ENCODE peak calls at places on chromosomes 5 and 9, in five cellular contexts. One of them, this sample, is unnamed.

GRCh38 chr5:142866563-142867275 is 96.5 kb downstream of the ARHGAP26 start:
- DNase-seq in gastrocnemius medialis: no peak
- DNase-seq in esophagus squamous epithelium: no peak
- DNase-seq in cardiac muscle cell: peak; percentile 78
- DNase-seq in sigmoid colon: no peak
- DNase-seq in this sample: no peak

GRCh38 chr5:170788626-170789304 is 5.2 kb downstream of the GABRP start:
- DNase-seq in gastrocnemius medialis: no peak
- DNase-seq in esophagus squamous epithelium: no peak
- DNase-seq in cardiac muscle cell: no peak
- DNase-seq in sigmoid colon: no peak
- DNase-seq in this sample: no peak

GRCh38 chr5:120017523-120017922 is 388.2 kb downstream of the FAM170A start:
- DNase-seq in esophagus squamous epithelium: no peak
- DNase-seq in cardiac muscle cell: peak; percentile 10
- DNase-seq in gastrocnemius medialis: no peak
- DNase-seq in sigmoid colon: no peak
- DNase-seq in this sample: no peak

GRCh38 chr9:80928697-80929096 is 760.6 kb downstream of the TLE1 start:
- DNase-seq in cardiac muscle cell: no peak
- DNase-seq in esophagus squamous epithelium: no peak
- DNase-seq in sigmoid colon: no peak
- DNase-seq in gastrocnemius medialis: no peak
- DNase-seq in this sample: no peak

GRCh38 chr5:162474239-162474638 is 406.7 kb downstream of the GABRG2 start:
- DNase-seq in gastrocnemius medialis: no peak
- DNase-seq in esophagus squamous epithelium: no peak
- DNase-seq in cardiac muscle cell: no peak
- DNase-seq in sigmoid colon: no peak
- DNase-seq in this sample: no peak

GRCh38 chr9:98101868-98102273 is 17.2 kb downstream of the TRIM14 start:
- DNase-seq in sigmoid colon: no peak
- DNase-seq in esophagus squamous epithelium: peak; percentile 34
- DNase-seq in cardiac muscle cell: no peak
- DNase-seq in gastrocnemius medialis: no peak
- DNase-seq in this sample: no peak

GRCh38 chr9:2055203-2055658 is 40.1 kb downstream of the SMARCA2 start:
- DNase-seq in sigmoid colon: no peak
- DNase-seq in cardiac muscle cell: peak; percentile 21
- DNase-seq in gastrocnemius medialis: no peak
- DNase-seq in esophagus squamous epithelium: no peak
- DNase-seq in this sample: no peak

GRCh38 chr9:113653746-113654604 is 190.4 kb downstream of the RGS3 start:
- DNase-seq in esophagus squamous epithelium: no peak
- DNase-seq in cardiac muscle cell: no peak
- DNase-seq in gastrocnemius medialis: no peak
- DNase-seq in sigmoid colon: no peak
- DNase-seq in this sample: no peak

GRCh38 chr9:72491242-72491641 is 30.2 kb upstream of the TMC1 start:
- DNase-seq in sigmoid colon: no peak
- DNase-seq in cardiac muscle cell: no peak
- DNase-seq in gastrocnemius medialis: no peak
- DNase-seq in esophagus squamous epithelium: no peak
- DNase-seq in this sample: no peak

GRCh38 chr5:113118765-113119164 is 142.2 kb downstream of the DCP2 start:
- DNase-seq in gastrocnemius medialis: no peak
- DNase-seq in sigmoid colon: no peak
- DNase-seq in cardiac muscle cell: no peak
- DNase-seq in esophagus squamous epithelium: no peak
- DNase-seq in this sample: no peak

GRCh38 chr5:34859253-34859652 is 20.3 kb downstream of the TTC23L start:
- DNase-seq in gastrocnemius medialis: no peak
- DNase-seq in cardiac muscle cell: no peak
- DNase-seq in esophagus squamous epithelium: no peak
- DNase-seq in sigmoid colon: no peak
- DNase-seq in this sample: no peak

GRCh38 chr9:109314011-109314531 is 6.8 kb downstream of the EPB41L4B start:
- DNase-seq in gastrocnemius medialis: no peak
- DNase-seq in sigmoid colon: no peak
- DNase-seq in esophagus squamous epithelium: no peak
- DNase-seq in cardiac muscle cell: no peak
- DNase-seq in this sample: no peak

DNA sequence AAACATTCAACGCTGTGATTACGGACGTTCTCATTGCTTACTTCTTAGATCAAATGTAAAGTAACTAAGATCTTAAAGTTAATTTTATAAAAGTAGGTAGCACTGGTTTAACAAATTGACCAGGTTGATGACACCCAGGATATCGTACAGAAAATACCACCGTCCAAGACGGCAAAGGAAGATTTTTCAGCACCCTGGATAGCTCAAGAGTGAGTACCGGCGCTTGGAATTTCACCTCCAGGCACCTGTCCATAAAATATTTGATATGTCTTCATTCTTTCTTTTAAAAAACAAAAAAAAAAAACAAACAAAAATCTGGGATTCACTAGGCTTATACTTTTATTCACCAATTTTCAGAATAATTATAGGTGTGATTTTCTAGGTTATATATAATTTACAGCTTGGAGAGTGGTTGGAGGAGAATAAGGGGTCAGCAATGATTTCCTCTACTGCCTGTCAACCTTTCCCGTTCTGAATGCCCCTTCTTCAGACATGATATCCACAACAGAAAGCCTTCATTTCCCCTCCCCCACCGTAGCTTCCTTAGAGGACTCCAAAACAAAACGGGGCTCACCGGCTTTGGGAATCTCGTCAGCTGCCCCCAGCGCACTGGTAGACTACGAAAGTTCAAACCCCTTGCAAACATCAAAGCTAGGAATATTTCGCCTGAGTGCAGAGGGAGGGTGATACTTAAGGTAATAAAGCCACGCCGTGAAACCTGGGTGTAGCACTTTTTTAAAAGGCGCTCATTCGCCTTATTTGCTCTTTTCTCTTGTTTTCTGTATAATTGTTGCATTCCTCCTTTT is 2.7 kb downstream of the OTP start:
- DNase-seq in cardiac muscle cell: no peak
- DNase-seq in gastrocnemius medialis: no peak
- DNase-seq in esophagus squamous epithelium: no peak
- DNase-seq in sigmoid colon: no peak
- DNase-seq in this sample: no peak
- H3K9me3 ChIP-seq in cardiac muscle cell: no peaks in the 10 kb centered on the region
- H3K9me3 ChIP-seq in gastrocnemius medialis: no peaks in the 10 kb centered on the region
- H3K9me3 ChIP-seq in esophagus squamous epithelium: no peaks in the 10 kb centered on the region
- H3K9me3 ChIP-seq in sigmoid colon: no peaks in the 10 kb centered on the region
- H3K9me3 ChIP-seq in this sample: no peaks in the 10 kb centered on the region

GRCh38 chr9:35027361-35027760 is 37.8 kb downstream of the DNAJB5 start:
- DNase-seq in gastrocnemius medialis: no peak
- DNase-seq in cardiac muscle cell: no peak
- DNase-seq in sigmoid colon: no peak
- DNase-seq in esophagus squamous epithelium: no peak
- DNase-seq in this sample: no peak

GRCh38 chr9:35028341-35028740 is 38.8 kb downstream of the DNAJB5 start:
- DNase-seq in esophagus squamous epithelium: no peak
- DNase-seq in cardiac muscle cell: no peak
- DNase-seq in gastrocnemius medialis: no peak
- DNase-seq in sigmoid colon: no peak
- DNase-seq in this sample: no peak

GRCh38 chr9:35026671-35027070 is 37.1 kb downstream of the DNAJB5 start:
- DNase-seq in cardiac muscle cell: peak; percentile 33
- DNase-seq in gastrocnemius medialis: no peak
- DNase-seq in esophagus squamous epithelium: no peak
- DNase-seq in sigmoid colon: no peak
- DNase-seq in this sample: no peak

GRCh38 chr9:35029241-35029640 is 39.7 kb downstream of the DNAJB5 start:
- DNase-seq in gastrocnemius medialis: no peak
- DNase-seq in sigmoid colon: no peak
- DNase-seq in cardiac muscle cell: no peak
- DNase-seq in esophagus squamous epithelium: no peak
- DNase-seq in this sample: no peak

DNA sequence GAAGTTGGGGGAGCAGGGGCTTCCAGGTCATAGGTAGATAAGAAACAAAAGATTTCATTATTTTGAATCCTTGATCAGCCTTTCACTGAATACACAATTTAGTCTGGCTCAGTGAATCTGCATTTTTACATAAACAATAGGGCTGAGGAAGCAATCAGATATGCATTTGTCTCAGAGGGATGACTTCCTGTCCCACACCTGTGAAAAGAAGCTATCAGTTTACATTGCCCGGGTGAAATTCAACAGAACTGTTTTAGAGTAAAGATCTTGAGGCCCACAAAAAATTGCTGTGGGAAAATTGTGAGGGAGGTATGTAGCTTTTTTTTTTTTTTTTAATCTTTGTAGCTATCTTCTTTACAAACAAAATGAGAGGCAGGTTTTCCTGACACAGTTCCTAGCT is 38.3 kb downstream of the DNAJB5 start:
- DNase-seq in gastrocnemius medialis: no peak
- DNase-seq in cardiac muscle cell: no peak
- DNase-seq in sigmoid colon: no peak
- DNase-seq in esophagus squamous epithelium: no peak
- DNase-seq in this sample: no peak
- H3K9me3 ChIP-seq in gastrocnemius medialis: no peaks in the 10 kb centered on the region
- H3K9me3 ChIP-seq in cardiac muscle cell: no peaks in the 10 kb centered on the region
- H3K9me3 ChIP-seq in sigmoid colon: no peaks in the 10 kb centered on the region
- H3K9me3 ChIP-seq in esophagus squamous epithelium: no peaks in the 10 kb centered on the region
- H3K9me3 ChIP-seq in this sample: no peaks in the 10 kb centered on the region

DNA sequence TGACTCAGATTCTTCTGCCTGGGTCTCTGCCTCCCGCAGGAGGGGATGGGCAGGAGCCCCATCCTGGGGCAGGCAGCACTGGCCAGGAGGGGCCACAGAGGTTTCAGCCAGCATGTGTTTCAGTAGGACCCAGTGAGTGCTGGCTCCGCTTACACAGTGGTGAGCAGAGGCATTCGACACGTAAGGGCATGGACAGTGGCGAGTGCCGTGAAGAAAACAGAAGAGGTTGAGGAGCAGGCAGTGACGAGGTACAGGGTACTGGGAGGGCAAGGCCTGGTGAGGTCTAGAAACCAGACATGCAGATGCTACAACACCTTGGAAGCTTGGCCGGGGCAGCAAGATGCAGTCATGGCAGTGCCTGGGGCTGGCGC is 41.5 kb downstream of the CACNA1B start:
- DNase-seq in esophagus squamous epithelium: no peak
- DNase-seq in gastrocnemius medialis: no peak
- DNase-seq in cardiac muscle cell: no peak
- DNase-seq in sigmoid colon: no peak
- DNase-seq in this sample: no peak
- H3K9me3 ChIP-seq in esophagus squamous epithelium: no peaks in the 10 kb centered on the region
- H3K9me3 ChIP-seq in gastrocnemius medialis: no peaks in the 10 kb centered on the region
- H3K9me3 ChIP-seq in cardiac muscle cell: no peaks in the 10 kb centered on the region
- H3K9me3 ChIP-seq in sigmoid colon: no peaks in the 10 kb centered on the region
- H3K9me3 ChIP-seq in this sample: no peaks in the 10 kb centered on the region

GRCh38 chr5:106324356-106324755 is 1346.4 kb downstream of the EFNA5 start:
- DNase-seq in cardiac muscle cell: no peak
- DNase-seq in sigmoid colon: no peak
- DNase-seq in gastrocnemius medialis: no peak
- DNase-seq in esophagus squamous epithelium: no peak
- DNase-seq in this sample: no peak
- H3K9me3 ChIP-seq in cardiac muscle cell: no peaks in the 10 kb centered on the region
- H3K9me3 ChIP-seq in sigmoid colon: no peaks in the 10 kb centered on the region
- H3K9me3 ChIP-seq in gastrocnemius medialis: no peaks in the 10 kb centered on the region
- H3K9me3 ChIP-seq in esophagus squamous epithelium: no peaks in the 10 kb centered on the region
- H3K9me3 ChIP-seq in this sample: no peaks in the 10 kb centered on the region

GRCh38 chr5:83516361-83516760 is 44.8 kb downstream of the VCAN start:
- DNase-seq in sigmoid colon: no peak
- DNase-seq in cardiac muscle cell: peak; percentile 25
- DNase-seq in esophagus squamous epithelium: no peak
- DNase-seq in gastrocnemius medialis: no peak
- DNase-seq in this sample: no peak

GRCh38 chr5:83522431-83522830 is 50.9 kb downstream of the VCAN start:
- DNase-seq in cardiac muscle cell: no peak
- DNase-seq in gastrocnemius medialis: no peak
- DNase-seq in sigmoid colon: no peak
- DNase-seq in esophagus squamous epithelium: no peak
- DNase-seq in this sample: no peak

GRCh38 chr5:83516962-83517750 is 45.6 kb downstream of the VCAN start:
- DNase-seq in esophagus squamous epithelium: no peak
- DNase-seq in cardiac muscle cell: peak; percentile 11
- DNase-seq in gastrocnemius medialis: no peak
- DNase-seq in sigmoid colon: no peak
- DNase-seq in this sample: no peak

GRCh38 chr5:83513491-83513890 is 41.9 kb downstream of the VCAN start:
- DNase-seq in cardiac muscle cell: peak; percentile 30
- DNase-seq in esophagus squamous epithelium: no peak
- DNase-seq in gastrocnemius medialis: no peak
- DNase-seq in sigmoid colon: no peak
- DNase-seq in this sample: no peak

DNA sequence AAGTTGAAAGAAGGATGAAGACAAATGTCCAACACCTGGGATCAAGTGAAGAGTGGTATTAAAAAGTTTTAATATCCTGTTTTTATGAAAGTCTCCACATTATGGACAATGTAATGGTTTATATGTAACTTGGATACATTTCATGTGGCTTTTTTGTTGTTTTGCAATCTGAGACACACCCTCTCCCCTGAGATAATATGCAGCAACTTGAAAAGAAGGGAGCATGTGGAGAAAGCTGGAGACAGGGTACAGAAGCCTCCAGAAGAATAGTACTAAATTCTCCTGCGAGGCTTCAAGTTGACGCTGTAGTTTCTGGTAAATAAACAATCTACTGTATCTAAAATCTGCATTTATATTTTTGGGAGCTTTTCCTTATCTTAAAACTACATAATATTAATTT is 47.1 kb downstream of the VCAN start:
- DNase-seq in esophagus squamous epithelium: no peak
- DNase-seq in sigmoid colon: no peak
- DNase-seq in gastrocnemius medialis: no peak
- DNase-seq in cardiac muscle cell: peak; percentile 22
- DNase-seq in this sample: no peak
- H3K9me3 ChIP-seq in esophagus squamous epithelium: no peaks in the 10 kb centered on the region
- H3K9me3 ChIP-seq in sigmoid colon: no peaks in the 10 kb centered on the region
- H3K9me3 ChIP-seq in gastrocnemius medialis: no peaks in the 10 kb centered on the region
- H3K9me3 ChIP-seq in cardiac muscle cell: no peaks in the 10 kb centered on the region
- H3K9me3 ChIP-seq in this sample: no peaks in the 10 kb centered on the region

DNA sequence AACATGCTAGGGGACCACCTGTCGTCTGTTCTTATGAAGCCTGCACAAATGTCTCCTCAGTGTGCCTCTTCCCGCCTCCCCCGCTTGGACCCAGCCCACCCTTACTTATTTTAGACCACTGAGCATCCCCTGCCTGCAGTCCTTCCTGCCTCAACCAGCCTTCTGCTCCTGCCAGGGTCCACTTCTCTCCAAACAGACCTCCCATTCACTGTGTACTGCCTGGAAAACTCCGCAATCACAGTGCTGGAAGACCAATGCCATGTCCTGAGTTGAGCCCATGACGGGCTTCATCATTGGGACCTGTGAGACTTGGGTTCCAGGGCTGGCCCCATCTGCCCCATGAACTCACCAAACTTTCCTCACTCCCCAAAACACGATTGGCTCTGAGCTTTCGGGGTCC is 309.4 kb downstream of the IRX1 start:
- DNase-seq in esophagus squamous epithelium: no peak
- DNase-seq in gastrocnemius medialis: no peak
- DNase-seq in sigmoid colon: no peak
- DNase-seq in cardiac muscle cell: no peak
- DNase-seq in this sample: no peak
- H3K9me3 ChIP-seq in esophagus squamous epithelium: no peaks in the 10 kb centered on the region
- H3K9me3 ChIP-seq in gastrocnemius medialis: no peaks in the 10 kb centered on the region
- H3K9me3 ChIP-seq in sigmoid colon: no peaks in the 10 kb centered on the region
- H3K9me3 ChIP-seq in cardiac muscle cell: no peaks in the 10 kb centered on the region
- H3K9me3 ChIP-seq in this sample: no peaks in the 10 kb centered on the region

This sample was measured in iPS DF 6.9.